ENCODE peak calls at places on chromosomes 6 and 20, in nine cellular contexts. F is aorta, Z is Peyer's patch, A is PC-3, P is pancreas, I is uterus, N is cardiac muscle cell, O is lung, B is ovary. H is an unnamed sample.

GRCh38 chr6:42136508-42137191 is 5.8 kb downstream of the C6orf132 start:
- DNase-seq in I (no peak), A (peak), N (peak), O (no peak), B (no peak), F (no peak), Z (peak), P (no peak), H (no peak)

GRCh38 chr6:101741474-101742171 is 348.1 kb downstream of the GRIK2 start:
- DNase-seq in A (no peak), B (no peak), O (no peak), F (no peak), P (peak), I (no peak), N (no peak), Z (no peak), H (no peak)

GRCh38 chr6:68196645-68197044 is 438.4 kb upstream of the ADGRB3 start:
- DNase-seq in B (no peak), O (no peak), Z (no peak), A (peak), I (no peak), F (no peak), P (no peak), N (no peak), H (no peak)

GRCh38 chr6:170106906-170107525 is 183.9 kb downstream of the DLL1 start:
- DNase-seq in O (no peak), N (no peak), I (no peak), B (no peak), F (no peak), Z (peak), P (no peak), A (no peak), H (no peak)

GRCh38 chr20:62539208-62539607 is 63.4 kb upstream of the GATA5 start:
- DNase-seq in Z (no peak), P (no peak), I (no peak), O (no peak), N (no peak), A (no peak), B (no peak), F (no peak), H (no peak)

GRCh38 chr20:20370087-20370575 is 2.2 kb downstream of the INSM1 start:
- DNase-seq in A (no peak), F (no peak), P (no peak), Z (no peak), B (no peak), O (no peak), N (no peak), I (no peak), H (no peak)

GRCh38 chr20:34099675-34100074 is 12.4 kb downstream of the EIF2S2 start:
- DNase-seq in N (no peak), Z (no peak), B (no peak), F (no peak), A (no peak), I (no peak), P (no peak), O (no peak), H (no peak)

GRCh38 chr6:108524528-108525218 is 36.0 kb upstream of the FOXO3 start:
- DNase-seq in B (no peak), F (no peak), N (no peak), P (no peak), A (no peak), I (no peak), Z (no peak), O (no peak), H (no peak)

GRCh38 chr6:53054532-53054931 is 10.7 kb upstream of the FBXO9 start:
- DNase-seq in P (no peak), Z (no peak), A (no peak), O (no peak), F (no peak), B (no peak), N (no peak), I (no peak), H (no peak)

GRCh38 chr6:89287351-89288028 is 27.6 kb downstream of the GABRR2 start:
- DNase-seq in O (no peak), I (no peak), B (no peak), A (no peak), N (no peak), P (no peak), Z (no peak), F (no peak), H (no peak)

GRCh38 chr6:20722442-20722841 is 188.2 kb downstream of the CDKAL1 start:
- DNase-seq in I (no peak), Z (no peak), F (no peak), P (no peak), B (no peak), O (no peak), A (no peak), N (no peak), H (no peak)
- H3K27ac ChIP-seq in I (no peak), Z (no peak), F (no peak), P (no peak), B (no peak), O (no peak), A (no peak), N (no peak), H (no peak)

DNA sequence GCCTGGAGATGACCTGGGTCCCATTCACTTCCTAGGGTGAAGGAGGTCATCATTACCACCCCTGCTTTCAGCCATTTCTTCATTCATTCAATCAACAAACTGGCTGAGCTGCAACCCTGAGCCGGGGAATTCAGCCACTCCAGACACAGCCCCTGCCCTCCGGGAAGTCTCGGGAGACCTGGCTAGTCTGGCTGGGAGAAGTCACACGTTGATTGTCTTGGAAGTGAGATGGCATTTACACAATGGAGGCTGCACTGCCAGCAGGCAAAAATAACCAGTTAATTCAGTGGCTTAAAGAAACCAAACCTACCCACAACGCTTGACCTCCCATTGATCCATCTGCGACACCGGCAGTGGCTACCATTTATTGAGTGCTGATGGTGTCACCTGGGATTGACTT is 2.0 kb upstream of the PMEPA1 start:
- DNase-seq in N (no peak), Z (no peak), A (no peak), B (no peak), F (no peak), I (no peak), P (no peak), O (no peak), H (no peak)
- H3K27ac ChIP-seq in N (no peak), Z (no peak), A (no peak), B (no peak), F (peak), I (no peak), P (peak), O (no peak), H (no peak)

DNA sequence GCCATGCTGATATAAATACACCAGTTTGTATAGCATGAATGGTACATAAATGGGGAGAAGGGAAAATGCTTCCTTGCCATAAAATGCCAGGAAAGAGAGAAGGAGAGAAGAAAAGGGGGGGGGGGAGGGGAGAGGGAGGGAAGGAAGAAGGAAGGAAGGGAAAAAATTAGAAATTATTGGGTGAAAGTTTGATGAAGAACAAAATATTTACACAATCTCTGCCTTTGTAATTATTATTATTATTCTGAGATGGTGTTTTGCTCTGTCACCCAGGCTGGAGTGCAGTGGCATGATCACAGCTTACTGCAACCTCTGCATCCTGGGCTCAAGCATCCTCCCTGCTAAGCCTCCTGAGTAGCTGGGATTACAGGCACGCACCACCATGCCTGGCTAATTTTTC is 10.2 kb upstream of the ZDHHC14 start:
- DNase-seq in Z (no peak), B (no peak), O (no peak), I (no peak), N (no peak), A (no peak), P (no peak), F (no peak), H (no peak)
- H3K27ac ChIP-seq in Z (no peak), B (no peak), O (no peak), I (no peak), N (no peak), A (no peak), P (no peak), F (no peak), H (no peak)

DNA sequence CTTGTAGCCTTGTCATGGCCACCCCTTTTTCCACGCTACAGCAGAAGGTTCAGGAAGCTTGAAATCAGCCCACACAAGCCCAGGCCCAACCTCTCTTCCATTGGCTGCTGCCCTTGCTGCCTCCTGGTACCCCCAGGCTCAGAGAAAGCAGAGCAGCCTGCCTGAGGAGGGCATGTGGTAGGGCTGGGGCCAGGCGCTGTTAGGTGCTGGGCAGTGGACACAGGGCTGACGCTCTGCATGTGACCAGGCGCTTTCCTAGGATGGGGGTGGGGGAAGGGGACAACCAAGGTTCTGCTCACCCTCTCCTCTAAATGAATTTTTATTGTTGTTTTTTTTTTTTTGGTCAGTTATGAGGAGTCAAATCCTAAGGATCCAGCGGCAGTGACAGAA is 36.3 kb upstream of the ID1 start:
- DNase-seq in B (no peak), O (no peak), P (no peak), A (no peak), F (no peak), Z (no peak), I (no peak), N (no peak), H (no peak)
- H3K27ac ChIP-seq in B (no peak), O (peak), P (no peak), A (no peak), F (no peak), Z (no peak), I (peak), N (peak), H (no peak)

DNA sequence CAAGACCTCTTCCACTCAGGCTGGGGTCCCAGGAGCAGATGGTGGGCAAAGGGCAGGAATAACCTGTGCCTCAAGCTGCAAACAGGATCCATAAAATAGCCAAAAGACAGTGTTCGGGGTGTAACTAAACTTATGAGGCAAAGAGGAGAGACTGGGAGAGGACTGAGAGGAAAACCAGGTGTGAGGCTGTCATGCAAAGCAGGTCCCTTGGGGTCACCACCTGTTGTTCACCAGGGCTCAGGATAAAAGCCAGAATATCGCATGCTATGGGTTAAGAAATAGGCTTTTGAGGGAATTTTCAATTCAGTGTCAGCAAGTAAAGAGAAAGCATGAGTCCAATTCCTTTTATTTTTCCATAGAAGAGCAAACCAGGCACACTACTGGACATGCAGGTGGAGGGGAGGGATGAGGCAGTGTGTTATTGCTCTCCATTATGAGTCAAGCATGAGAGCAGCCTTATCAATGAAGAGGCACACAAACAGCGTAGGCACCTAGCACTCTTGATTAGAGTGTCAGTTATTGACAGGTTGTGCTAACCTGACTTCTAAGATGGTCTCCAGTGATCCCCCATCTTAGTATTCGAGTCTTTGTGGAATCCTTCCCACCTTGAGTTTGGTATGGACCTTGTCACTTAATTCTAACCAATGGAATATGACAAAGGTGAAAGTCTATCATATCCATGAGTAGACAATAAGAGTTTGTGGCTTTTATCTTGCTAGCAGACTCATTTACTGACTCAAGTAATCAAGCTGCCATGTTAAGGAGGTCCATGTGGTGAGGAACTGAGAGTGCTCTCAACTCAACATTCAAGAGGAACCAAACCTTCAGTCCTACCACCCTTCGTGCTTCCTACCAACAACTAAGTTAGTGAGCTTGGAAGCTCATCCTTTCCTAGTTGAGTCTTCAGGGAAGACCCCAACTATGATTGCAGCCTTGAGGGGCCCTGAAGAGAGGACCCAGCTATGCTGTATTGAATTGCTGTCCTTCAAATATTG is 18.8 kb downstream of the HLA-E start:
- DNase-seq in A (no peak), Z (no peak), P (no peak), B (no peak), N (no peak), F (no peak), I (no peak), O (no peak), H (no peak)
- H3K27ac ChIP-seq in A (no peak), Z (peak), P (no peak), B (no peak), N (no peak), F (no peak), I (no peak), O (peak), H (no peak)

H was measured in caudate nucleus.